ENCODE peak calls at places on chromosomes 2 and 18, in eight cellular contexts. G is heart left ventricle, T is right lobe of liver, X is suprapubic skin, Z is spleen, Y is transverse colon, A is prostate gland, D is HepG2. U is an unnamed sample.

GRCh38 chr2:231627384-231628156 is 34.9 kb downstream of the TEX44 start:
- DNase-seq in Z (no peak), Y (no peak), A (no peak), T (no peak), X (no peak), D (no peak), G (no peak), U (no peak)

GRCh38 chr2:122737429-122738077 is 982.1 kb downstream of the TSN start:
- DNase-seq in X (no peak), T (no peak), G (no peak), A (no peak), Z (no peak), Y (no peak), D (no peak), U (no peak)

GRCh38 chr2:137769406-137769805 is 194.9 kb upstream of the HNMT start:
- DNase-seq in D (no peak), Y (no peak), G (no peak), Z (no peak), T (no peak), X (no peak), A (no peak), U (no peak)

GRCh38 chr2:168698959-168699358 is 103.5 kb upstream of the NOSTRIN start:
- DNase-seq in Y (no peak), X (no peak), A (no peak), Z (no peak), D (no peak), T (no peak), G (no peak), U (no peak)

GRCh38 chr2:95158891-95159619 is 593 bp downstream of the ZNF514 start:
- DNase-seq in Y (peak; percentile 44), G (peak; percentile 42), D (peak; percentile 13), T (peak; percentile 66), X (peak; percentile 80), Z (peak; percentile 88), A (peak; percentile 10), U (peak; percentile 92)

GRCh38 chr2:118321436-118322100 is 233.3 kb downstream of the INSIG2 start:
- DNase-seq in A (no peak), G (no peak), T (peak; percentile 65), Y (no peak), X (no peak), D (peak; percentile 43), Z (no peak), U (no peak)

GRCh38 chr18:35588995-35589394 is 7.5 kb downstream of the GALNT1 start:
- DNase-seq in Y (no peak), A (no peak), X (no peak), Z (no peak), D (peak; percentile 35), G (no peak), T (no peak), U (no peak)

GRCh38 chr2:142920579-142920978 is 43.1 kb downstream of the KYNU start:
- DNase-seq in X (no peak), D (no peak), T (no peak), G (no peak), Y (no peak), A (no peak), Z (no peak), U (no peak)

GRCh38 chr2:100928235-100928634 is 73.9 kb upstream of the RPL31 start:
- DNase-seq in T (no peak), A (no peak), G (no peak), X (no peak), D (no peak), Z (no peak), Y (no peak), U (no peak)

GRCh38 chr2:176095421-176095820 is 2.9 kb downstream of the HOXD13 start:
- DNase-seq in X (no peak), D (no peak), Y (no peak), G (no peak), A (no peak), Z (no peak), T (no peak), U (no peak)

GRCh38 chr2:47089083-47089464 is 66.0 kb downstream of the STPG4 start:
- DNase-seq in Z (peak; percentile 32), G (no peak), Y (no peak), A (no peak), X (peak; percentile 40), D (peak; percentile 73), T (no peak), U (no peak)

DNA sequence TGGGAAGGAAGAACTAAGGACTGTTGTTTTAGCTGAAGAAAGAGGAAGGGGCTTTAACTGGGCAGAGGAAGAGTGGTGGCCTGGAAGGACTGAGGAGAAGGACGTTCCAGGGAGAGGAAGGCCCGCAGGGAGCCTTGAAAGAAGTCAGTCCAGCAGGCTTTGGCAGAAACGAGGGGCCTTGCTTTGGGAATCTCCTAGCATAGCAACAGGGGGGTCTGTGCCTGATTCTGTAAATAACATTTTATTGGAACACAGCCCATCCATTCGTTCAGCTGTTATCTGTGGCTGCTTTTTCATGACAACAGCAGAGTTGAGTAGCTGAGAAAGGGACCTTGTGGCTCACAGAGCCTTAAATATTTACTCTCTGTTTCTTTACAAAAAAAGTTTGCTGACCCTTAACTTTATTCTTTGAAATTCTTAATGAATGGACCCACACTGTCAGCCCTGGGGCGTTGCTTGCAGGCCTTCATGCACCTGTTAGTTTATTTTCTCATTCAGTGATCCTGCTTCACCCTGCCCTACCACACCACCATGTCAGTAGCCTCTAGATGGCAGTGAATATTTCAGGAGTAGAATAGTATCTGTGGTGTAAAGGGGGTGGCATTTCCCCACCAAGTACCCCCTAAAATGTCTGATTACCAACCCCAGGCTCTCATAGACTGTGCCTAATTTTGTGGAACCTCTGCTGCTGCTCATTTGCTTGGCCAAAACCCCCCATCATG is 60.9 kb downstream of the MGAT5 start:
- DNase-seq in Z (no peak), T (no peak), D (no peak), Y (no peak), X (no peak), G (no peak), A (no peak), U (no peak)
- TF ChIP-seq CTCF in Z (no peak), T (no peak), D (no peak), Y (no peak), X (no peak), G (no peak), A (no peak), U (no peak)

DNA sequence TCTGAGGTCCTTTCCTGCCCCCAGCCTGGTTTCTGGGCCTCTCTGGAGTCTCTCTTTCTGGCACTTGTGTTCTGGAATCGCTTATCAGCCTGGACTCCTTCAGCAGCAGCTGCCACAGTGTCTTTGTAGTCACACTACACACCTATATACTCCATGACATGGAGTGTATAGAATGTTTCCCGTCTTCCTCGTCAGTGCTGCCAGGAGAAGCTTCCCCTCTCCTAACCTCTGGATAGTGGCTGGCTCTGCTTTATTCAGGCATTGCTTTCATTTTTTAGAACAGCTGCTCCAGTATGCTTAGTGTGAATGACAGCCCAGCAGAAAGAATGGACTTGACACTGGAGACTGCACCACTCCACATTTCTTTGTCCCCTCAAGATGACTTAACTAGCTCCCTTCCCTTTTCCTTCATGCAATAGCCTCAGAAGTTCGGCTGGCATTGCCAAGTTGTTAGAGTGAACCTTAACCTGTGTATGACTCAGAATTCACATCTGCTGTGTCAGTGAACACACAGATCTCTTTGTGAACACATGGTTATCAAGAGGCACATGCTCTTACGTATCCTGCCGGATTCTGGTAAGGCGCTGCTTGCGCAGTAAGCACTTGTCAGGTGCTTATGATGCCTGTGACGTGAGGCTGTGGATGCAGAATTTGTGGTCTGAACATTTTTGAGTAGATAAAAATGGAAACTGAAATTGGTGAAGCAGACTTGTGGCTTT is 73.8 kb downstream of the NEDD4L start:
- DNase-seq in G (no peak), D (peak; percentile 69), Y (peak; percentile 63), T (peak; percentile 71), X (no peak), Z (no peak), A (peak; percentile 13), U (no peak)
- TF ChIP-seq POLR2A in G (no peak), D (no peak), Y (no peak), T (peak; percentile 24), X (no peak), Z (no peak), A (no peak), U (no peak)

GRCh38 chr2:134838143-134838620 is at the start of gene ACMSD:
- DNase-seq in Y (no peak), Z (no peak), T (no peak), G (no peak), X (no peak), D (no peak), A (no peak), U (no peak)

GRCh38 chr2:134839649-134840048 is 1.2 kb downstream of the ACMSD start:
- DNase-seq in X (no peak), A (no peak), Z (no peak), G (no peak), D (no peak), T (no peak), Y (no peak), U (no peak)

GRCh38 chr2:134835471-134835870 is 2.9 kb upstream of the ACMSD start:
- DNase-seq in D (no peak), X (no peak), Y (no peak), G (no peak), Z (no peak), A (no peak), T (no peak), U (no peak)

GRCh38 chr2:134836986-134837385 is 1.4 kb upstream of the ACMSD start:
- DNase-seq in X (no peak), A (no peak), D (no peak), Y (no peak), T (no peak), G (no peak), Z (no peak), U (no peak)
- H3K4me3 ChIP-seq in X (no peak overlapping the region), A (no peak overlapping the region), D (no peak overlapping the region), Y (no peak overlapping the region), T (no peak overlapping the region), G (no peak overlapping the region), Z (no peak overlapping the region), U (no peak overlapping the region)

GRCh38 chr2:24616606-24617005 is 125.6 kb downstream of the NCOA1 start:
- DNase-seq in G (no peak), D (no peak), X (no peak), T (no peak), Y (no peak), Z (no peak), A (no peak), U (no peak)

GRCh38 chr2:24611626-24612025 is 120.6 kb downstream of the NCOA1 start:
- DNase-seq in Z (no peak), D (no peak), G (no peak), X (no peak), Y (no peak), A (no peak), T (no peak), U (no peak)

GRCh38 chr2:24617431-24617830 is 126.4 kb downstream of the NCOA1 start:
- DNase-seq in Y (no peak), G (no peak), D (no peak), X (no peak), A (no peak), T (no peak), Z (no peak), U (no peak)

DNA sequence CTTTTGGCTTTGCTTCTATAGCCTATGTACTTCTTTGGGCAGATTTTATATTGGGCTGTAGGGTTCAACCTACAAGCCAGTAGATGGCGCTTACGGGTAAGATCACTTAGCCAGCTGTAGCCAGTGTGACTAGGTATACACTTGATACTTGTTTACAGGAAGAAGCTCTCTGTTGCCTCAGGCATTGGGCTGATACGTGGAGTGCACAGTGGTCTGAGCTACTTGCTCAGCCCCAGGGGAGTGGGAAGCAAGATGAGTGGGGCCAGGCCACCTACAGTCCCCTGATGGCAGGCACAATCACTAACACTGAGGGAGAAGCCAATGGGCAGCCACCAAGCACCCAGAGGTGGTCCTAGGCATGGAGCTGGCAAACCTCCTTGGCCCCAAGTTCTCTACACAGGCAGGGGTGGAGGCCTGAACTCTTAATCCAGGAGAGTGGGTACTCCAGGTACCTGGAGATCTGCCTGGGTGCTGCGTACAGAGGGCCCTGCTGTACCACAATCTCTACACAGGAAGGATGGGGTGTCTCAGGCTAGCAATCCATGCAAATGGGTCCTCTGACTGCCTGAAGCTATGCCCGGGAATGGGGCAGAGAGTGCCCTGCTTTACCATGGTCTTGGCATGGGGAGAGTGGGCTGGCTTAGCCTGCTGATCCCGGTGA is 122.2 kb downstream of the NCOA1 start:
- DNase-seq in A (no peak), T (no peak), G (no peak), X (no peak), Z (no peak), D (peak; percentile 54), Y (no peak), U (no peak)
- TF ChIP-seq CTCF in A (no peak), T (peak; percentile 24), G (no peak), X (no peak), Z (no peak), D (peak; percentile 71), Y (no peak), U (no peak)

U was measured in lower leg skin.